ENCODE peak calls at places on chromosomes 12 and 14, in six cellular contexts. R is mesendoderm, L is mesenchymal stem cell, G is IMR-90, F is neuronal stem cell, D is H9. U is an unnamed sample.

GRCh38 chr12:121568503-121568902 is 12.3 kb downstream of the KDM2B start:
- DNase-seq in L (no peak), F (no peak), G (no peak), D (no peak), R (no peak), U (no peak)

GRCh38 chr14:89352976-89353817 is 63.8 kb downstream of the FOXN3 start:
- DNase-seq in D (no peak), R (no peak), G (no peak), L (no peak), F (no peak), U (no peak)

GRCh38 chr12:25197608-25198007 is 2.6 kb downstream of the ETFRF1 start:
- DNase-seq in R (no peak), L (no peak), D (no peak), G (no peak), F (no peak), U (no peak)

GRCh38 chr14:29654910-29655590 is 272.6 kb downstream of the PRKD1 start:
- DNase-seq in L (peak; percentile 41), G (peak; percentile 31), F (no peak), D (no peak), R (no peak), U (no peak)

GRCh38 chr12:12528361-12529092 is 34.1 kb downstream of the DUSP16 start:
- DNase-seq in F (no peak), L (no peak), R (no peak), D (no peak), G (no peak), U (no peak)

GRCh38 chr14:105889666-105890473 is 363.5 kb downstream of the TMEM121 start:
- DNase-seq in D (no peak), G (no peak), R (no peak), L (no peak), F (no peak), U (no peak)

GRCh38 chr12:74985986-74986319 is 223.7 kb downstream of the KCNC2 start:
- DNase-seq in G (no peak), D (no peak), F (no peak), R (no peak), L (no peak), U (no peak)

GRCh38 chr12:124636138-124636968 is 68.9 kb upstream of the NCOR2 start:
- DNase-seq in F (no peak), D (no peak), L (peak; percentile 74), G (peak; percentile 46), R (peak; percentile 72), U (no peak)

GRCh38 chr12:4518106-4518728 is 20.5 kb upstream of the RAD51AP1 start:
- DNase-seq in D (no peak), F (no peak), L (peak; percentile 31), R (no peak), G (peak; percentile 81), U (peak; percentile 26)

GRCh38 chr14:21520718-21521117 is 5.4 kb downstream of the SALL2 start:
- DNase-seq in L (no peak), F (no peak), D (no peak), G (no peak), R (no peak), U (no peak)

GRCh38 chr12:79844693-79845092 is 90.2 kb downstream of the PPP1R12A start:
- DNase-seq in L (peak; percentile 74), D (peak; percentile 50), R (peak; percentile 99), G (peak; percentile 91), F (peak; percentile 31), U (no peak)

GRCh38 chr12:52715416-52715815 is 12.1 kb upstream of the KRT77 start:
- DNase-seq in L (no peak), R (peak; percentile 51), F (no peak), G (no peak), D (peak; percentile 88), U (peak; percentile 47)

GRCh38 chr14:24816011-24816928 is 182.3 kb upstream of the GZMB start:
- DNase-seq in G (peak; percentile 37), D (no peak), R (no peak), F (no peak), L (no peak), U (no peak)

GRCh38 chr12:116261525-116262100 is 15.9 kb downstream of the MED13L start:
- DNase-seq in L (peak; percentile 55), R (no peak), D (no peak), G (no peak), F (no peak), U (no peak)

GRCh38 chr14:45743884-45744283 is 490.9 kb upstream of the MIS18BP1 start:
- DNase-seq in L (no peak), D (no peak), G (no peak), R (no peak), F (no peak), U (no peak)

GRCh38 chr12:42332301-42332894 is 6.4 kb downstream of the PPHLN1 start:
- DNase-seq in R (peak; percentile 12), F (no peak), L (peak; percentile 61), G (peak; percentile 51), D (no peak), U (peak; percentile 74)

GRCh38 chr12:79083181-79083580 is 218.6 kb downstream of the SYT1 start:
- DNase-seq in D (no peak), R (peak; percentile 27), F (no peak), G (peak; percentile 7), L (no peak), U (no peak)

GRCh38 chr14:96251656-96252155 is 4.3 kb upstream of the BDKRB1 start:
- DNase-seq in D (no peak), R (no peak), G (no peak), F (no peak), L (no peak), U (no peak)

GRCh38 chr14:96252323-96253052 is 3.5 kb upstream of the BDKRB1 start:
- DNase-seq in R (no peak), L (no peak), G (no peak), F (no peak), D (no peak), U (no peak)

GRCh38 chr14:96249016-96249415 is 7.0 kb upstream of the BDKRB1 start:
- DNase-seq in G (peak; percentile 93), F (no peak), R (no peak), D (no peak), L (peak; percentile 93), U (no peak)

GRCh38 chr14:96253140-96253539 is 2.9 kb upstream of the BDKRB1 start:
- DNase-seq in L (peak; percentile 94), D (peak; percentile 46), G (peak; percentile 98), F (no peak), R (peak; percentile 90), U (peak; percentile 32)

GRCh38 chr14:96250545-96250944 is 5.5 kb upstream of the BDKRB1 start:
- DNase-seq in L (no peak), G (no peak), D (no peak), F (no peak), R (no peak), U (no peak)
- H4K8ac ChIP-seq in L (no peak overlapping the region), G (peak overlapping the region; percentile 2), D (no peak overlapping the region), F (no peak overlapping the region), R (no peak overlapping the region), U (no peak overlapping the region)

GRCh38 chr12:92277795-92278194 is 132.1 kb upstream of the BTG1 start:
- DNase-seq in L (no peak), F (no peak), D (no peak), G (no peak), R (no peak), U (no peak)

GRCh38 chr12:92275443-92276154 is 130.0 kb upstream of the BTG1 start:
- DNase-seq in L (no peak), R (no peak), D (no peak), F (no peak), G (no peak), U (no peak)

GRCh38 chr12:92270501-92270900 is 124.9 kb upstream of the BTG1 start:
- DNase-seq in D (no peak), G (no peak), L (no peak), R (no peak), F (no peak), U (no peak)

GRCh38 chr12:92271341-92271740 is 125.7 kb upstream of the BTG1 start:
- DNase-seq in L (no peak), F (no peak), D (no peak), G (no peak), R (no peak), U (no peak)

GRCh38 chr12:92272301-92272964 is 126.8 kb upstream of the BTG1 start:
- DNase-seq in R (peak; percentile 21), G (no peak), D (peak; percentile 43), L (no peak), F (no peak), U (no peak)
- H4K8ac ChIP-seq in R (no peak overlapping the region), G (no peak overlapping the region), D (no peak overlapping the region), L (no peak overlapping the region), F (no peak overlapping the region), U (no peak overlapping the region)

GRCh38 chr14:98685725-98686124 is 586.3 kb downstream of the BCL11B start:
- DNase-seq in F (no peak), D (no peak), R (no peak), G (no peak), L (no peak), U (no peak)

GRCh38 chr14:98689936-98690335 is 582.1 kb downstream of the BCL11B start:
- DNase-seq in G (no peak), D (no peak), F (no peak), R (no peak), L (no peak), U (no peak)

GRCh38 chr14:98688446-98688845 is 583.6 kb downstream of the BCL11B start:
- DNase-seq in G (no peak), R (no peak), D (no peak), F (no peak), L (no peak), U (no peak)

GRCh38 chr14:98682031-98682430 is 590.0 kb downstream of the BCL11B start:
- DNase-seq in L (no peak), D (no peak), F (no peak), R (no peak), G (no peak), U (no peak)

DNA sequence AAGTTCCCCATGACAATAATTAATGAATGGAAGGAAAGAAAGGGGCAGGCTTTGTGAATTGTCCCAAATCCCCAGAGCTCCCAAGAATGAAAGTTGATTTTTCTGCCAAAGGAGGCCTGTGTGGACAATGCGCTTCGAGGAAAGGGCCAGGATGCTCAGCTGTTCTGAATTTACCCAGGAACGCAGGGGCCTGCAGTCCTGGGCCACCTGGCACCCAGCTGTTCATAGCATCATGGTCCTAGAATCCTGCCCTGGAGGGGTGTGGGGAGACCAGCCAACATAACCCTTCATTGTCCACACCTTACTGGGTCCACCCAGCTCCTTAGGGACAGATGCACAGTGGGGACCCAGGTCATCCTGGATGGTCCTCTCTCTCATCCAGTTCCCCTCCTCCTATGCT is 587.5 kb downstream of the BCL11B start:
- DNase-seq in L (no peak), D (no peak), R (no peak), F (no peak), G (no peak), U (no peak)
- H4K8ac ChIP-seq in L (no peak overlapping the region), D (no peak overlapping the region), R (no peak overlapping the region), F (no peak overlapping the region), G (no peak overlapping the region), U (no peak overlapping the region)

GRCh38 chr12:122849352-122850047 is 14.2 kb downstream of the HIP1R start:
- DNase-seq in L (no peak), G (no peak), D (no peak), F (no peak), R (no peak), U (no peak)

GRCh38 chr12:122850048-122850445 is 14.8 kb downstream of the HIP1R start:
- DNase-seq in D (no peak), G (no peak), R (no peak), F (no peak), L (no peak), U (no peak)

GRCh38 chr12:122852336-122853275 is 17.3 kb downstream of the HIP1R start:
- DNase-seq in G (no peak), L (no peak), R (no peak), F (no peak), D (no peak), U (no peak)

GRCh38 chr12:122851820-122852219 is 16.6 kb downstream of the HIP1R start:
- DNase-seq in R (no peak), L (peak; percentile 82), D (no peak), F (no peak), G (peak; percentile 91), U (no peak)

GRCh38 chr12:122850695-122851350 is 15.6 kb downstream of the HIP1R start:
- DNase-seq in D (no peak), R (no peak), F (no peak), G (peak; percentile 71), L (peak; percentile 56), U (no peak)
- H4K8ac ChIP-seq in D (no peak overlapping the region), R (no peak overlapping the region), F (no peak overlapping the region), G (no peak overlapping the region), L (no peak overlapping the region), U (no peak overlapping the region)

U was measured in trophoblast cell.